ENCODE peak calls at places on chromosome 4, in seven cellular contexts. W is HCT116, N is endothelial cell of umbilical vein, V is H1, L is K562, C is GM12878, P is HepG2. B is an unnamed sample.
A peak's percentile ranks its signal among the peaks of the same experiment; 100 is the strongest.

GRCh38 chr4:116361782-116362181 is 723.6 kb downstream of the TRAM1L1 start:
- DNase-seq in N (no peak), V (no peak), P (peak; percentile 5), C (no peak), L (no peak), W (no peak), B (no peak)

GRCh38 chr4:160202802-160203201 is 1099.9 kb downstream of the RAPGEF2 start:
- DNase-seq in V (no peak), P (no peak), L (no peak), W (no peak), N (no peak), C (no peak), B (no peak)

GRCh38 chr4:129335263-129335662 is 239.3 kb downstream of the C4orf33 start:
- DNase-seq in L (no peak), C (no peak), W (no peak), V (no peak), P (no peak), N (no peak), B (no peak)

GRCh38 chr4:183413562-183414200 is 30.8 kb upstream of the CDKN2AIP start:
- DNase-seq in N (no peak), C (no peak), V (no peak), L (no peak), W (no peak), P (no peak), B (no peak)

GRCh38 chr4:104491826-104492771 is 2.6 kb downstream of the CXXC4 start:
- DNase-seq in C (peak; percentile 87), W (no peak), V (no peak), N (peak; percentile 16), P (no peak), L (no peak), B (no peak)

GRCh38 chr4:112938461-112939058 is 110.9 kb upstream of the ANK2 start:
- DNase-seq in W (peak; percentile 31), L (no peak), N (peak; percentile 40), V (no peak), P (peak; percentile 14), C (no peak), B (peak; percentile 36)

GRCh38 chr4:143025111-143025704 is 159.5 kb upstream of the USP38 start:
- DNase-seq in L (no peak), C (no peak), N (no peak), P (peak; percentile 9), V (no peak), W (peak; percentile 50), B (peak; percentile 33)

GRCh38 chr4:106695846-106696245 is 327.3 kb upstream of the GIMD1 start:
- DNase-seq in C (no peak), V (no peak), W (no peak), L (no peak), N (no peak), P (no peak), B (no peak)

GRCh38 chr4:41678086-41678485 is 70.4 kb downstream of the PHOX2B start:
- DNase-seq in W (no peak), C (no peak), V (no peak), P (no peak), L (no peak), N (no peak), B (peak; percentile 60)

GRCh38 chr4:171846232-171846631 is 33.0 kb downstream of the GALNTL6 start:
- DNase-seq in N (peak; percentile 55), P (peak; percentile 31), W (peak; percentile 42), L (peak; percentile 21), C (no peak), V (peak; percentile 50), B (no peak)

GRCh38 chr4:29277381-29277780 is 1442.8 kb upstream of the PCDH7 start:
- DNase-seq in V (no peak), P (no peak), C (no peak), L (no peak), W (peak; percentile 26), N (peak; percentile 20), B (peak; percentile 68)

DNA sequence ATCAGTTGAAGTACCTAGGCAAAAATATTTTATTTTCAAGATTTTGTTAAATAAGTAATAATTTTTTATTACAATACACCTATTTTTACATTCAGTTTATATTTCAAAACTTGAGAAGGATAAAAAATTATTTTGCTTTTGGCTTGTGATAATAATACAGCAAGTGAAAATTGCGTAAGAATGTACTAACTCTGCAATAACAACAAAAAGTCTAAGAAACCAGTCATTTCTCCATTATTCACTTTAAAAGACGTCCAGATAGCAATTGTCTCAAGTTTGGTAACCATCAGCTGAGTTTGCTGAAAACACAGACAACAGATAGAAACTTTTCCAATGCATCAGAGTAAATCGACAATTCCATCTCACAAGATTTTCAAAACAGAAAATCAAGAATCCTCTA is 12.1 kb downstream of the CXCL8 start:
- DNase-seq in P (no peak), V (no peak), C (no peak), N (no peak), L (no peak), W (no peak), B (no peak)
- H2AFZ ChIP-seq in P (no peak overlapping the region), V (no peak overlapping the region), C (no peak overlapping the region), N (no peak overlapping the region), L (no peak overlapping the region), W (no peak overlapping the region), B (no peak overlapping the region)

GRCh38 chr4:158671665-158671914 is at the start of gene C4orf46:
- DNase-seq in P (no peak), N (no peak), L (no peak), V (no peak), W (no peak), C (no peak), B (no peak)
- TF ChIP-seq POLR2A in P (peak; percentile 47), N (no peak), L (no peak), V (peak; percentile 89), W (peak; percentile 22), C (no peak), B (no peak)

GRCh38 chr4:10033191-10033881 is 12.0 kb upstream of the SLC2A9 start:
- DNase-seq in N (peak; percentile 28), W (no peak), C (no peak), V (no peak), L (peak; percentile 33), P (no peak), B (peak; percentile 71)
- H2AFZ ChIP-seq in N (no peak overlapping the region), W (no peak overlapping the region), C (no peak overlapping the region), V (no peak overlapping the region), L (no peak overlapping the region), P (no peak overlapping the region), B (peak overlapping the region; percentile 35)

DNA sequence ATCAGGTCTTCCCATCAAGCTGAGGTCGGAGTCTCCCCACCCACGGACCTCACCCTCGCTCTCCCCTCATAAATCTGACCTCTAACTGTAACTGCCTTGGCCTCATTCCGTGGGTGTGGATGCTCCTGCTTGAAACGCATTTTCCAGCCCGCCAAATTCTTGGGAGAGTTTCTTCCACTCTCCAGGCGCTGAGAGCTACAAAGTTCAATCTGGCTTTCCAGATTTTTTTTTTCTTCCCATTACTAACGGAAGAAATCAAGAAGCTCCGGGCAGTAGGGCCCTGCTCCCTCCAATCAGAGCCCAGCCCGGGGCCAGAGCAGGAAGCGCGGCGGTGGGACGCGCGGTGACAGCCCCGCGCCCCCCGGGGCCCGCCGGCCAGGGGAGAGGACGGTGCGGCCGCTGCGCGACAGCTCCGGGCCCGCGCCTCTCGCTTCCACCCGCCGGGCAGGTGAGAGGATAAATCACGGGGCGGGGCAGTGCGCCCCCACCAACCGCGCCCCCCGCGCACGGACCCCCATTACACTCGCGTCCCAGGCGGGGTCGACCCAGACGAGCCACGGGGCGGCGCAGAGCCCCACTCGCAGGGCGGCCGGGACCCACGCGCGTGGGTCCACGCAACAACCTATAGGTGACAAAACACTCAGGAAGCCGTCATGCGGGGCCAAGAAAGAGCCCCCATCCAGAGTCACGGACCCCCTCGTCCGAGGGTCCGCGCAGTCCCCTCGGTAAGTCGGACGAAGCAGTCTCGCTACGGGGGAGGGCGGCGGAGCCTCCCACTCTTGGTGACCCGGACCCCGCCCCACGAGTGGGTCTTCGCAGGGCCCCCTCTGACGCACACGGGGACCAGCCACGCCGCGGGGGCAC is 916 bp downstream of the AFAP1 start:
- DNase-seq in L (no peak), W (no peak), V (no peak), N (peak; percentile 57), C (no peak), P (no peak), B (peak; percentile 45)
- TF ChIP-seq POLR2A in L (no peak), W (no peak), V (no peak), N (no peak), C (no peak), P (no peak), B (peak; percentile 42)

DNA sequence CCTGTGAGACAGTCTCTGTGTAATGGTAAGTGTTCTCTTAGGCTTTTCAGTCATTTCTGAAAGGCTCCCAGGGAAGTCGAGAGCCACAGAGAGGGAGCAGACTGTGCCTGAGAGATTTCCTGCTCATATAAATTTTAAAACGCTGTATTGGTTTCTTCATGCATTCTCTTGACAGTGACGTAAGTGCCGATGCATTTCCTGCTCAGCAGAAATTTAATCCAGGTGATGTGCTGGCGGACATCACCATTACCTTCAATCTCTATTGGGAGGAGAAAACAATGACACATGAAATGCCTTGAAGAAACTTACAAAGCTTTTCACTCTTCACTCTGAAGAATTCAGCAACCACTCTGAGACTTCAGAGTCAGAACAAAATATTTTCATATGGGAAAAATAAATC is 383.6 kb downstream of the BMPR1B start:
- DNase-seq in V (no peak), L (no peak), C (no peak), W (no peak), P (no peak), N (no peak), B (no peak)
- H2AFZ ChIP-seq in V (no peak overlapping the region), L (no peak overlapping the region), C (no peak overlapping the region), W (no peak overlapping the region), P (no peak overlapping the region), N (no peak overlapping the region), B (no peak overlapping the region)

GRCh38 chr4:77819836-77820679 is 890 bp upstream of the CNOT6L start:
- DNase-seq in P (peak; percentile 52), L (peak; percentile 93), N (peak; percentile 89), C (peak; percentile 37), V (no peak), W (peak; percentile 62), B (peak; percentile 70)
- TF ChIP-seq POLR2A in P (peak; percentile 83), L (peak; percentile 93), N (peak; percentile 90), C (peak; percentile 77), V (no peak), W (peak; percentile 95), B (peak; percentile 53)

DNA sequence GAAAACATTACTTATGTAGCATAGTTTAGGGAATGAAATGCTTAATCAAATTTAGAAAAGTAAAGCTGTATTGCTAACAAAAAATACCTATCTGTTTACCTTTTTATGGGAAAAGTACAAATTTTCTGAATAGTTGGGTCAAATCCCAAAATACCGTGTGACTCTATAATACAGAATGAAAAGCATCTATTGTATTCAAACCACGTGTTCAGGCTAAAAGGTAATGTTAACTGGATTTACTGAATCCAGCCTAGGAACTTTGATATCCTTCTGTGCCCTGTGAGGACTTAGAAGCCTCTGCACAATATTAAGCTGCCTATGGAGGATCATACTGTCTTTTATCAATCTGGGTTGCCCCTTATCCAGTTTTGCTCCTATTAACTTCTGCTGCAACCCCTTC is 36.3 kb upstream of the AGA start:
- DNase-seq in N (no peak), L (no peak), C (no peak), V (no peak), P (no peak), W (no peak), B (no peak)
- H2AFZ ChIP-seq in N (no peak overlapping the region), L (no peak overlapping the region), C (no peak overlapping the region), V (no peak overlapping the region), P (no peak overlapping the region), W (no peak overlapping the region), B (no peak overlapping the region)

GRCh38 chr4:2468464-2469191 is at the start of gene RNF4:
- DNase-seq in W (peak; percentile 91), V (peak; percentile 77), L (peak; percentile 94), N (peak; percentile 97), C (peak; percentile 88), P (peak; percentile 93), B (peak; percentile 95)

GRCh38 chr4:2469192-2469984 is 482 bp downstream of the RNF4 start:
- DNase-seq in P (no peak), C (no peak), W (no peak), V (no peak), L (peak; percentile 81), N (no peak), B (peak; percentile 25)

GRCh38 chr4:2472187-2472586 is 3.3 kb downstream of the RNF4 start:
- DNase-seq in C (no peak), N (no peak), L (no peak), W (no peak), P (no peak), V (no peak), B (peak; percentile 54)
- TF ChIP-seq POLR2A in C (no peak), N (no peak), L (no peak), W (no peak), P (no peak), V (no peak), B (no peak)

B was measured in IMR-90.